ENCODE peak calls at places on chromosome 19, in four cellular contexts. I, H, Y and Z are unnamed samples.

GRCh38 chr19:17982430-17982829 is 15.5 kb downstream of the KCNN1 start:
- DNase-seq in I (no peak), H (no peak), Y (no peak), Z (no peak)

GRCh38 chr19:35414442-35414841 is 33.6 kb upstream of the FFAR2 start:
- DNase-seq in I (no peak), H (no peak), Y (no peak), Z (no peak)

GRCh38 chr19:54178581-54179261 is 5.8 kb upstream of the TMC4 start:
- DNase-seq in I (no peak), H (peak), Y (no peak), Z (peak)

GRCh38 chr19:41619018-41619571 is 7.8 kb downstream of the CEACAM4 start:
- DNase-seq in I (no peak), H (no peak), Y (no peak), Z (no peak)

GRCh38 chr19:28706693-28707092 is 506.3 kb downstream of the UQCRFS1 start:
- DNase-seq in I (no peak), H (no peak), Y (no peak), Z (no peak)

GRCh38 chr19:35843676-35844481 is 8.4 kb downstream of the NPHS1 start:
- DNase-seq in I (no peak), H (no peak), Y (no peak), Z (no peak)

GRCh38 chr19:29777916-29778315 is 33.9 kb upstream of the CCNE1 start:
- DNase-seq in I (no peak), H (no peak), Y (no peak), Z (no peak)

GRCh38 chr19:54160182-54160811 is 776 bp upstream of the LENG1 start:
- DNase-seq in I (no peak), H (no peak), Y (no peak), Z (no peak)

GRCh38 chr19:46759817-46760333 is 13.6 kb upstream of the STRN4 start:
- DNase-seq in I (no peak), H (no peak), Y (no peak), Z (no peak)

GRCh38 chr19:40381321-40381720 is 8.7 kb downstream of the HIPK4 start:
- DNase-seq in I (no peak), H (no peak), Y (no peak), Z (no peak)

GRCh38 chr19:19259741-19260140 is 13.4 kb downstream of the TM6SF2 start:
- DNase-seq in I (no peak), H (peak), Y (no peak), Z (peak)

GRCh38 chr19:29860492-29860891 is 48.7 kb downstream of the CCNE1 start:
- DNase-seq in I (no peak), H (no peak), Y (no peak), Z (no peak)

GRCh38 chr19:13089139-13089856 is 13.4 kb downstream of the LYL1 start:
- DNase-seq in I (no peak), H (peak), Y (no peak), Z (no peak)

GRCh38 chr19:7850975-7851622 is 21.1 kb downstream of the EVI5L start:
- DNase-seq in I (no peak), H (no peak), Y (no peak), Z (no peak)